ENCODE peak calls at places on chromosomes 4 and X, in seven cellular contexts. M, W, D, I, Y, F and S are unnamed samples.

GRCh38 chr4:183154701-183155391 is 55.8 kb downstream of the WWC2 start:
- DNase-seq in D (no peak), M (no peak), W (no peak), F (no peak), Y (no peak), I (no peak), S (no peak)

GRCh38 chrX:31036895-31037294 is 34.9 kb downstream of the FTHL17 start:
- DNase-seq in F (peak; percentile 60), Y (peak; percentile 56), I (peak; percentile 58), D (peak; percentile 60), M (peak; percentile 29), W (peak; percentile 36), S (peak; percentile 1)

GRCh38 chrX:19709812-19710518 is 177.4 kb downstream of the SH3KBP1 start:
- DNase-seq in M (no peak), I (no peak), W (no peak), Y (peak; percentile 81), F (peak; percentile 96), D (peak; percentile 68), S (peak; percentile 52)

GRCh38 chrX:40097492-40098263 is at the start of gene BCOR:
- DNase-seq in W (peak; percentile 60), Y (peak; percentile 66), I (peak; percentile 85), F (no peak), M (peak; percentile 86), D (peak; percentile 72), S (no peak)

GRCh38 chr4:106095408-106095807 is 200.1 kb downstream of the NPNT start:
- DNase-seq in F (no peak), M (no peak), D (peak; percentile 26), Y (peak; percentile 23), W (no peak), I (no peak), S (no peak)

GRCh38 chr4:21544410-21544809 is 404.2 kb downstream of the KCNIP4 start:
- DNase-seq in F (no peak), Y (no peak), W (no peak), M (no peak), D (no peak), I (no peak), S (no peak)

GRCh38 chrX:69386681-69387080 is 117.4 kb upstream of the NALF2 start:
- DNase-seq in F (no peak), M (no peak), D (no peak), W (no peak), Y (no peak), I (no peak), S (no peak)

GRCh38 chr4:32226201-32226600 is 1506.0 kb downstream of the PCDH7 start:
- DNase-seq in W (no peak), F (no peak), M (no peak), Y (no peak), I (no peak), D (no peak), S (no peak)

GRCh38 chr4:6198278-6198677 is 2.1 kb downstream of the JAKMIP1 start:
- DNase-seq in F (no peak), D (no peak), M (no peak), I (no peak), Y (no peak), W (no peak), S (no peak)

GRCh38 chr4:8215001-8215427 is 15.9 kb downstream of the SH3TC1 start:
- DNase-seq in I (no peak), Y (peak; percentile 94), M (no peak), W (no peak), D (peak; percentile 94), F (no peak), S (peak; percentile 44)

GRCh38 chr4:61162116-61162515 is 38.0 kb upstream of the ADGRL3 start:
- DNase-seq in D (peak; percentile 32), F (peak; percentile 55), I (no peak), Y (peak; percentile 25), W (no peak), M (no peak), S (no peak)

GRCh38 chr4:77040265-77040664 is 35.5 kb downstream of the CCNI start:
- DNase-seq in I (no peak), W (no peak), D (no peak), M (no peak), F (peak; percentile 70), Y (peak; percentile 36), S (no peak)

GRCh38 chrX:71253253-71254091 is 468 bp downstream of the ZMYM3 start:
- DNase-seq in D (peak; percentile 48), W (peak; percentile 67), Y (peak; percentile 41), M (peak; percentile 71), F (peak; percentile 14), I (no peak), S (no peak)

GRCh38 chr4:11079171-11079570 is 349.5 kb downstream of the HS3ST1 start:
- DNase-seq in D (peak; percentile 14), M (no peak), Y (peak; percentile 13), F (no peak), I (no peak), W (no peak), S (no peak)

GRCh38 chrX:26295425-26295824 is 79.5 kb downstream of the MAGEB5 start:
- DNase-seq in D (peak; percentile 3), W (no peak), F (peak; percentile 4), Y (peak; percentile 7), M (no peak), I (no peak), S (no peak)

GRCh38 chr4:6451309-6451708 is 21.1 kb downstream of the PPP2R2C start:
- DNase-seq in I (no peak), D (no peak), F (no peak), M (no peak), Y (no peak), W (no peak), S (no peak)

GRCh38 chrX:151714367-151714766 is 1.5 kb upstream of the FATE1 start:
- DNase-seq in W (peak; percentile 22), F (no peak), Y (no peak), I (no peak), M (no peak), D (no peak), S (no peak)

GRCh38 chr4:119873794-119874325 is 192.8 kb downstream of the MAD2L1 start:
- DNase-seq in M (no peak), F (no peak), D (no peak), Y (no peak), I (no peak), W (no peak), S (no peak)

GRCh38 chrX:96372313-96373046 is 312.2 kb upstream of the DIAPH2 start:
- DNase-seq in I (no peak), M (peak; percentile 67), Y (peak; percentile 79), F (peak; percentile 22), D (peak; percentile 70), W (no peak), S (peak; percentile 27)

GRCh38 chr4:14742054-14742453 is 260.2 kb upstream of the CPEB2 start:
- DNase-seq in I (no peak), W (no peak), D (no peak), M (no peak), Y (no peak), F (no peak), S (no peak)

GRCh38 chrX:109537324-109537665 is 651 bp downstream of the NXT2 start:
- DNase-seq in I (no peak), Y (peak; percentile 87), D (peak; percentile 80), W (no peak), F (peak; percentile 47), M (peak; percentile 69), S (peak; percentile 23)

GRCh38 chr4:56240554-56241190 is 146.6 kb downstream of the AASDH start:
- DNase-seq in W (no peak), M (no peak), I (no peak), D (peak; percentile 21), F (no peak), Y (peak; percentile 19), S (no peak)

GRCh38 chr4:27524224-27524623 is 663.6 kb downstream of the STIM2 start:
- DNase-seq in Y (no peak), M (no peak), F (no peak), I (no peak), W (no peak), D (no peak), S (no peak)

GRCh38 chrX:39577976-39578962 is 519.5 kb downstream of the BCOR start:
- DNase-seq in W (no peak), F (no peak), Y (peak; percentile 7), I (no peak), M (peak; percentile 2), D (peak; percentile 43), S (no peak)

GRCh38 chr4:45662996-45663395 is 460.9 kb downstream of the GABRG1 start:
- DNase-seq in I (no peak), W (no peak), F (peak; percentile 17), D (peak; percentile 82), M (no peak), Y (peak; percentile 63), S (no peak)

GRCh38 chr4:106395582-106395981 is 27.0 kb upstream of the GIMD1 start:
- DNase-seq in F (no peak), M (no peak), I (no peak), Y (no peak), W (no peak), D (no peak), S (no peak)

GRCh38 chr4:25637581-25638220 is 17.9 kb upstream of the SLC34A2 start:
- DNase-seq in M (no peak), I (no peak), Y (no peak), D (no peak), F (no peak), W (no peak), S (no peak)

GRCh38 chr4:115234405-115235093 is 121.1 kb upstream of the NDST4 start:
- DNase-seq in I (no peak), M (peak; percentile 74), Y (no peak), D (no peak), W (no peak), F (no peak), S (no peak)
- TF ChIP-seq CTCF in I (no peak), M (peak; percentile 39), Y (no peak), D (no peak), W (no peak), F (peak; percentile 26), S (no peak)

GRCh38 chrX:2913118-2913517 is 16.0 kb downstream of the ARSD start:
- DNase-seq in I (no peak), Y (no peak), W (no peak), M (peak; percentile 5), D (no peak), F (no peak), S (no peak)
- TF ChIP-seq CTCF in I (peak; percentile 41), Y (peak; percentile 18), W (no peak), M (peak; percentile 24), D (no peak), F (peak; percentile 36), S (no peak)

DNA sequence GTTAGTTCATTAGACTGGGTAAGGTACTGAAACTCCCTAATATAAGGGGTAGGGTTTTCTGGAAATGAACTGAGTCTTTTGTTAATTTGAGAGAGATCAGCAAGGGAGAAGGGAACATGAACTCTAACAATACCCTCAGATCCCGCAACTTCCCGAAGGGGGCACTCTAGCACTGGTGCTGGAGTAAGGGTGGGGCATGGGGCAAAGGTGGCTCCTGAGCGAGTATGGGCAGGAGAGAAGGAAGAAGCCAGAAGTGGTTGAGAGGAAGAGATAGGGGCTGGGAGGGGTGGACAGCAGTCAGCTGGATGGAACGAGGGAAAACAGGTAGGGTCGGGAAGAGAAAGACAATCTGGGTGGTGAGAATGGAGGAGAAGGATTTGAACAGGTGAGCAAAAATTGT is 183.2 kb upstream of the MAGEE2 start:
- DNase-seq in I (no peak), D (no peak), M (no peak), F (no peak), W (peak; percentile 53), Y (no peak), S (no peak)
- TF ChIP-seq CTCF in I (no peak), D (no peak), M (no peak), F (no peak), W (no peak), Y (no peak), S (no peak)

DNA sequence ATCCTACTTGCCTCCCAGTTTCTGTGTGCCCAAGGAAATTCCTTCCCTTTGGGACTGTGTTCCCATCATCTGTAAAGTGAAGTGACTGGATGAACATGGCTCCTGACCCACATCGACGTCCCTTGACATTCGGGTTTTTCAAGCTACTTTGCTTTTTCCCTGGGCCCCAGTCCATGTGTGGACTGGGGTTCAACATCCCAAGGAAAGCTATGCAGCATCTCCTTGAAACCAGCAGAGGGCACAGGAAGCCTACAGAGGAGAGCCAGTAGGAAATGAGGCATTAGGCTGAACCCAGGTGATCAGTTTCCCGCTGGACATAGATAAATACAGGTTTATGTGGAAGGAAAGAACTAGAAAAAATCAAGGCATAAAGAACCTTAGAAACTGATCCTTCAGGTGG is 145.1 kb upstream of the ARHGEF9 start:
- DNase-seq in Y (no peak), I (no peak), M (peak; percentile 10), D (no peak), F (no peak), W (peak; percentile 13), S (no peak)
- TF ChIP-seq CTCF in Y (no peak), I (peak; percentile 11), M (no peak), D (no peak), F (peak; percentile 68), W (peak; percentile 23), S (peak; percentile 14)